ENCODE peak calls at places on chromosomes 4 and X, in nine cellular contexts. O is colonic mucosa; B is activated B cell treated with CpG ODN at 0.5 μM for 24 hours; D is GM12865; E is GM13976; Y is AG10803; K is WTC11; H is CD8-positive, alpha-beta T cell; F is AG09309. A is an unnamed sample.

GRCh38 chrX:74251006-74251930 is 52.7 kb upstream of the ZCCHC13 start:
- DNase-seq in O (peak; percentile 61), B (no peak), D (no peak), E (no peak), Y (peak; percentile 87), K (no peak), H (no peak), F (peak; percentile 55), A (no peak)

GRCh38 chr4:153488719-153489384 is 22.7 kb downstream of the TMEM131L start:
- DNase-seq in O (no peak), B (no peak), D (peak; percentile 91), E (no peak), Y (no peak), K (peak; percentile 46), H (peak; percentile 58), F (no peak), A (peak; percentile 25)

GRCh38 chr4:108370291-108370690 is 201.6 kb upstream of the LEF1 start:
- DNase-seq in O (no peak), B (no peak), D (peak; percentile 34), E (no peak), Y (no peak), K (no peak), H (peak; percentile 43), F (no peak), A (peak; percentile 15)

GRCh38 chr4:159549092-159549491 is 446.2 kb downstream of the RAPGEF2 start:
- DNase-seq in O (no peak), B (no peak), D (no peak), E (no peak), Y (no peak), K (no peak), H (no peak), F (no peak), A (no peak)

GRCh38 chr4:185426960-185427688 is 1.4 kb upstream of the UFSP2 start:
- DNase-seq in O (no peak), B (no peak), D (no peak), E (no peak), Y (no peak), K (no peak), H (no peak), F (no peak), A (no peak)

GRCh38 chrX:155632424-155633100 is 19.8 kb upstream of the TMLHE start:
- DNase-seq in O (no peak), B (no peak), D (peak; percentile 18), E (peak; percentile 5), Y (no peak), K (no peak), H (no peak), F (no peak), A (no peak)

GRCh38 chrX:40877869-40878268 is 142.5 kb upstream of the MED14 start:
- DNase-seq in O (no peak), B (no peak), D (peak; percentile 35), E (no peak), Y (peak; percentile 31), K (no peak), H (no peak), F (no peak), A (no peak)

GRCh38 chr4:90503677-90504076 is 376.5 kb downstream of the CCSER1 start:
- DNase-seq in O (no peak), B (no peak), D (no peak), E (no peak), Y (no peak), K (no peak), H (no peak), F (no peak), A (no peak)

GRCh38 chrX:95764972-95765451 is 919.6 kb upstream of the DIAPH2 start:
- DNase-seq in O (no peak), B (no peak), D (peak; percentile 14), E (peak; percentile 6), Y (peak; percentile 3), K (no peak), H (no peak), F (no peak), A (no peak)

GRCh38 chrX:121000589-121000988 is 15.0 kb upstream of the CT47A1 start:
- DNase-seq in O (no peak), B (no peak), D (peak; percentile 37), E (peak; percentile 17), Y (no peak), K (no peak), H (no peak), F (no peak), A (no peak)

GRCh38 chr4:87150498-87151261 is 69.7 kb downstream of the KLHL8 start:
- DNase-seq in O (peak; percentile 86), B (no peak), D (peak; percentile 76), E (peak; percentile 51), Y (peak; percentile 69), K (peak; percentile 29), H (peak; percentile 21), F (peak; percentile 34), A (peak; percentile 50)

GRCh38 chr4:8607603-8608481 is 15.3 kb downstream of the CPZ start:
- DNase-seq in O (no peak), B (peak; percentile 34), D (peak; percentile 25), E (peak; percentile 86), Y (no peak), K (peak; percentile 89), H (peak; percentile 17), F (no peak), A (peak; percentile 97)

GRCh38 chr4:88660446-88661294 is 37.0 kb downstream of the NAP1L5 start:
- DNase-seq in O (peak; percentile 29), B (no peak), D (no peak), E (no peak), Y (peak; percentile 77), K (no peak), H (no peak), F (peak; percentile 85), A (no peak)

GRCh38 chrX:10901290-10901633 is 209.9 kb upstream of the HCCS start:
- DNase-seq in O (no peak), B (no peak), D (no peak), E (no peak), Y (no peak), K (no peak), H (no peak), F (no peak), A (no peak)

DNA sequence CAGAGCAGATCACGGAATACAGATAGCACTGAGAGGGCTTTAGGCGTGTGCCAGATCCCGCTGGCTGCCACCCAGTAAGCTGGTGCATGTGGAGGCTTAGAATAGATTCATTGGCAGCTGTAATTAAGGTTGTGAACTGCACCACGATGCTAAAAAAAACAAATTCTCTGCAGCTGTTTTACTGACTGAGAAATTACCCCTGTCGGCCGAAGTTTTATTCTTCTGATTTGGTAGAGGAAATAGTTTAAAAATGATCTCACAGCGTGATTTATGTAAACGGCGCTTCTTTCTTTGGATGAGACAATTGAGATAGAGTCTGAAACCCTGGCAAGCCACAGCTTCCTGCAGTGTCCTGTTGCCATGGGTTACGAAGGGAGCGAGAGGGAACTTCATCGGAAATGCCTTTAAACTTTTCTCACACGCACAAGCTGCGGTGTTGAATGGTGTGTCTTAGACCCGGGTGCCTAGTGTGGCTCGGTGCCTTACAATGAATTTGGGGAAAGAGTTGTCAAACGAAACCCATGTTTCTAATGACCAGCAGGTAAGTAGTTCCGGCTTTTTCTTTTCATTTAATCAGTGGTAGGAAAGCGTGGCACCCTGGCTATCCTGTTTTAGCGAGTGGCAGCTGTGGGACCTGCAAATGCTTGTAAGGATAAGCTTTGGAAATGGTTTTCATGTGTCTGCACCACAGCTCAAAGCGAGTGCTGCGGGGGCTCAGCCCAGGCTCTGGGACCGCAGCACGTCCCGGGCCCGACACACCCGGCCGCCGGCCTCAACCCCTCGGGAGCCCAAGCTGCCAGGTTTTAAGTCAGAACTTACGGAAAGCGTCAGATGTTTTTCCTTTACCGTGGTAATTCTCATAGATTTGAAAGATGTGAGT is 71.7 kb upstream of the HGFAC start:
- DNase-seq in O (no peak), B (no peak), D (peak; percentile 62), E (peak; percentile 45), Y (peak; percentile 95), K (no peak), H (peak; percentile 41), F (peak; percentile 80), A (no peak)
- TF ChIP-seq CTCF in O (no peak), B (no peak), D (no peak), E (no peak), Y (peak; percentile 8), K (no peak), H (no peak), F (no peak), A (no peak)

DNA sequence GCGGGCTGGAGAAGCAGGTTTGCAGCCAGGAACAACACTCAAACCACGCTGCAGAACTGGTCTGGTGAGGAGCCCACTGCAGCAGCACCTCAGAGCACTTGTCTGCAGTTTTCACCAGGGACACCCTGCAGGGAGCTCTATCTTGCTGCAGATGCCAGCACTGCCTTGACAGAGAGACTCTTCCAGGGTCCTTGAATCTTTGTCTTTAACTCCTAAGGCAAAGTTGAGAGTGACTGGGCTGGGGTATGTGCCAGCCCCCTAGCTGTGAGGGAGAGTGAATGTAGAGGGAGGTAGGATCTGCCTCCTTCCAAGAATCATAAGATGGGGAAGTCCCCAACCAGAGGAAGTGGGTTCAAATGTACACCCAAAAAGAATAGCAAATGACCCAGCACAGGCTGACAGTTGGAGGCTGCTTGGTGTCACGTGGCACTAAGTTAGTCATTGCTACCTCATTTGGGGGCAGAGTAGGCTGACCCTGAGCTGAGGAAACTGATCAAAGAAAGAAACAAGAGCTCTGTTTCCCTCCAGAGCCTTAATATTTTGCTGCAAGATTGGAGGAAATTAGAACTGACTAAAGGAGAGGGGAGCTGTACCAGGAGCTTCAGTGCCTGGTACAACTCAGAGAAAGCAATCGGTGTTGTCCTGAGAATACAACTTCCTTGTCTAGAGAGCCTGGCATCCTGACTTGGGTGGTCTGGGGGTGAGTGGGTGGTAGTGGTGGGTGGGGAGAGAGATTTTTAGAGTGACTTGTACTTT is 28.2 kb upstream of the HUWE1 start:
- DNase-seq in O (no peak), B (peak; percentile 16), D (peak; percentile 89), E (peak; percentile 45), Y (no peak), K (peak; percentile 14), H (peak; percentile 67), F (no peak), A (no peak)
- TF ChIP-seq CTCF in O (no peak), B (no peak), D (peak; percentile 2), E (no peak), Y (no peak), K (no peak), H (no peak), F (no peak), A (no peak)

DNA sequence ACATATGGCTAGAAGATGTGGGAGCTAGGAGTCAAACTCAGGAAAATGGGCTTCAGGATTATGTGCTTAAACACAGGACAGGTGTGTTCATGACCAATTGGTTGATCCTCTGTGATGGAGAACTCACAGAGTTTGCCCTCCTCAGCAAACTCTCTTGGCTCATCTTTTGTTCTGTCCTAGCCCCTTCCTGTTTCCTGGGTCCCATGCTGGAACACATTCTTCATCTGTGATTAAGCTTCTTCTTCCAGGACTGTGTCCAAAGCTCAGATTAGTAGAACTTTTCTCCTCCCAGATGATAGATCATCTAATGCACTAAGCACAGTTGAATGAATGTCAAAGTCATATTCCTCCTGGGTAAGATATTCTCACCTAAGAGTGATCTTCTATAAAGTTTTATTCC is 38.8 kb upstream of the TCEANC start:
- DNase-seq in O (no peak), B (no peak), D (no peak), E (no peak), Y (no peak), K (no peak), H (no peak), F (no peak), A (no peak)
- TF ChIP-seq CTCF in O (no peak), B (no peak), D (no peak), E (no peak), Y (no peak), K (no peak), H (no peak), F (no peak), A (no peak)

DNA sequence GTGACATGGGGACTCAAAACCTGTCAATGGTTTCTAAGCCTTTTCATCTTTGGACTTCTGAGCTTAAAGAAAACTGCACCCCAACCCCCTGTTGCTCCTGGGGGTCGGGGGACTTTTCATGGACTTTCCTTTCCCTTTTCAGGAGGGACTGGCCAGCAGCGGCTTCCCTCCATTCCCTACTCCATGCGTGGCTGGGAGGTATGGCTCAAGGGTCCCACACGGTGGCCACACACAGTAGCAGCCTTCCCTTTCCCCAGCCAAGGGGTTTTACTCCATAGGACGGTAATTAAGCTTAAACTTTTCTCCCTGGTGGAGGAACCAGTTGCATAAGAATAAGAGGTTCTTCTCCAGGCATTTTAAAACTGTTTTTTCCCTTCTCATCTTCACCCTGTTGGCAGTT is 325.5 kb downstream of the TLL1 start:
- DNase-seq in O (no peak), B (no peak), D (no peak), E (no peak), Y (no peak), K (no peak), H (no peak), F (no peak), A (no peak)
- TF ChIP-seq CTCF in O (no peak), B (no peak), D (no peak), E (no peak), Y (no peak), K (no peak), H (no peak), F (no peak), A (no peak)

A was measured in nephron progenitor cell.